ENCODE peak calls at places on chromosome X, in four cellular contexts. E is H9, D is mesenchymal stem cell, T is neuronal stem cell. B is an unnamed sample.

GRCh38 chrX:71160475-71160874 is 15.8 kb downstream of the NLGN3 start:
- DNase-seq in E (no peak), D (no peak), T (no peak), B (no peak)

GRCh38 chrX:28854637-28855036 is 267.4 kb downstream of the IL1RAPL1 start:
- DNase-seq in E (no peak), D (no peak), T (no peak), B (peak)

GRCh38 chrX:33434256-33435092 is 223.1 kb upstream of the DMD start:
- DNase-seq in E (peak), D (peak), T (peak), B (peak)

GRCh38 chrX:150486011-150486410 is 82.4 kb upstream of the MTM1 start:
- DNase-seq in E (peak), D (peak), T (no peak), B (peak)

GRCh38 chrX:52553995-52554642 is 37.3 kb upstream of the XAGE1B start:
- DNase-seq in E (no peak), D (no peak), T (no peak), B (no peak)

GRCh38 chrX:153460826-153461225 is 9.6 kb downstream of the HAUS7 start:
- DNase-seq in E (peak), D (peak), T (no peak), B (peak)

GRCh38 chrX:31508338-31508737 is 436.5 kb upstream of the FTHL17 start:
- DNase-seq in E (no peak), D (peak), T (no peak), B (peak)

GRCh38 chrX:142001934-142002333 is 98.2 kb downstream of the MAGEC1 start:
- DNase-seq in E (no peak), D (no peak), T (no peak), B (no peak)

GRCh38 chrX:56281789-56282188 is 49.6 kb downstream of the KLF8 start:
- DNase-seq in E (no peak), D (peak), T (no peak), B (peak)

GRCh38 chrX:37959212-37960021 is 46.9 kb upstream of the SYTL5 start:
- DNase-seq in E (no peak), D (no peak), T (no peak), B (no peak)

GRCh38 chrX:117701050-117701449 is 415.6 kb downstream of the KLHL13 start:
- DNase-seq in E (no peak), D (no peak), T (no peak), B (no peak)

GRCh38 chrX:45031830-45032229 is 158.8 kb downstream of the KDM6A start:
- DNase-seq in E (no peak), D (no peak), T (no peak), B (no peak)

GRCh38 chrX:51851507-51852085 is 41.8 kb upstream of the MAGED1 start:
- DNase-seq in E (no peak), D (no peak), T (no peak), B (no peak)

GRCh38 chrX:119917877-119918276 is 22.2 kb downstream of the AKAP14 start:
- DNase-seq in E (no peak), D (no peak), T (no peak), B (no peak)

GRCh38 chrX:36898301-36898700 is 109.9 kb upstream of the FAM47C start:
- DNase-seq in E (no peak), D (peak), T (no peak), B (peak)

GRCh38 chrX:13506574-13506973 is 62.8 kb upstream of the EGFL6 start:
- DNase-seq in E (no peak), D (peak), T (peak), B (peak)

GRCh38 chrX:111262086-111262485 is 8.2 kb downstream of the CAPN6 start:
- DNase-seq in E (no peak), D (peak), T (no peak), B (no peak)

GRCh38 chrX:153416781-153417180 is 5.5 kb downstream of the ZFP92 start:
- DNase-seq in E (no peak), D (no peak), T (no peak), B (no peak)

GRCh38 chrX:77442728-77443127 is 4.5 kb upstream of the FGF16 start:
- DNase-seq in E (no peak), D (peak), T (no peak), B (peak)

GRCh38 chrX:155028749-155029360 is 2.2 kb downstream of the FUNDC2 start:
- DNase-seq in E (no peak), D (peak), T (no peak), B (peak)

GRCh38 chrX:135463937-135464336 is 42.2 kb downstream of the SMIM10L2A start:
- DNase-seq in E (no peak), D (peak), T (no peak), B (peak)

GRCh38 chrX:31036895-31037294 is 34.9 kb downstream of the FTHL17 start:
- DNase-seq in E (peak), D (peak), T (peak), B (peak)

GRCh38 chrX:68647156-68647957 is at the start of gene STARD8:
- DNase-seq in E (peak), D (peak), T (peak), B (peak)

GRCh38 chrX:115562492-115562872 is 1.5 kb downstream of the PLS3 start:
- DNase-seq in E (peak), D (peak), T (peak), B (peak)
- H3K23ac ChIP-seq in E (no peak), D (no peak), T (no peak), B (peak)

GRCh38 chrX:1534321-1535168 is 2.4 kb downstream of the P2RY8 start:
- DNase-seq in E (peak), D (no peak), T (no peak), B (no peak)
- H3K23ac ChIP-seq in E (no peak), D (no peak), T (no peak), B (no peak)

GRCh38 chrX:107448625-107449468 is 605 bp upstream of the FRMPD3 start:
- DNase-seq in E (peak), D (no peak), T (peak), B (no peak)
- H3K23ac ChIP-seq in E (no peak), D (no peak), T (no peak), B (no peak)

DNA sequence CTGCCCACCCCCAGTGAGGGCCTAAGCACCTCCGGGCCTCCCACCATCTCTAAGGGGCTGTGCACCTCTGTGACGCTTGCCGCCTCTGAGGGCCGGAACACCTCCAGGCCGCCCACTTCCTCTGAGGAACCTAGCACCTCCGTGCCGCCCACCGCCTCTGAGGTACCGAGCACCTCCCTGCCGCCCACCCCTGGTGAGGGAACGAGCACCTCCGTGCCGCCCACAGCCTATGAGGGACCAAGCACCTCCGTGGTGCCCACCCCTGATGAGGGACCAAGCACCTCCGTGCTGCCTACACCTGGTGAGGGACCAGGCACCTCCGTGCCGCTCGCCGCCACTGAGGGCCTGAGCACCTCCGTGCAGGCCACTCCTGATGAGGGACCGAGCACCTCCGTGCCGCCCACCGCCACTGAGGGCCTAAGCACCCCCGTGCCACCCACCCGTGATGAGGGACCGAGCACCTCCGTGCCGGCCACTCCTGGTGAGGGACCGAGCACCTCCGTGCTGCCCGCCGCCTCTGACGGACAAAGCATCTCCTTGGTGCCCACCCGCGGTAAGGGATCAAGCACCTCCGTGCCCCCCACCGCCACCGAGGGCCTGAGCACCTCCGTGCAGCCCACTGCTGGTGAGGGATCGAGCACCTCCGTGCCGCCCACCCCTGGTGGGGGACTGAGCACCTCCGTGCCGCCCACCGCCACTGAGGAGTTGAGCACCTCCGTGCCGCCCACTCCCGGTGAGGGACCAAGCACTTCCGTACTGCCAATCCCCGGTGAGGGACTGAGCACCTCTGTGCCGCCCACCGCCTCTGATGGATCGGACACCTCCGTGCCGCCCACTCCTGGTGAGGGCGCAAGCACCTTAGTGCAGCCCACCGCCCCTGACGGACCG is 977 bp downstream of the MAGEE1 start:
- DNase-seq in E (peak), D (no peak), T (no peak), B (no peak)
- H3K23ac ChIP-seq in E (no peak), D (no peak), T (peak), B (no peak)

GRCh38 chrX:9842541-9842940 is 56.3 kb downstream of the SHROOM2 start:
- DNase-seq in E (peak), D (peak), T (peak), B (no peak)

GRCh38 chrX:9847071-9847470 is 60.8 kb downstream of the SHROOM2 start:
- DNase-seq in E (no peak), D (peak), T (no peak), B (peak)

GRCh38 chrX:9844936-9845573 is 58.8 kb downstream of the SHROOM2 start:
- DNase-seq in E (no peak), D (peak), T (no peak), B (no peak)

GRCh38 chrX:9846631-9847030 is 60.4 kb downstream of the SHROOM2 start:
- DNase-seq in E (no peak), D (no peak), T (no peak), B (no peak)

GRCh38 chrX:9845574-9845948 is 59.3 kb downstream of the SHROOM2 start:
- DNase-seq in E (no peak), D (peak), T (no peak), B (peak)
- H3K23ac ChIP-seq in E (no peak), D (no peak), T (no peak), B (no peak)

DNA sequence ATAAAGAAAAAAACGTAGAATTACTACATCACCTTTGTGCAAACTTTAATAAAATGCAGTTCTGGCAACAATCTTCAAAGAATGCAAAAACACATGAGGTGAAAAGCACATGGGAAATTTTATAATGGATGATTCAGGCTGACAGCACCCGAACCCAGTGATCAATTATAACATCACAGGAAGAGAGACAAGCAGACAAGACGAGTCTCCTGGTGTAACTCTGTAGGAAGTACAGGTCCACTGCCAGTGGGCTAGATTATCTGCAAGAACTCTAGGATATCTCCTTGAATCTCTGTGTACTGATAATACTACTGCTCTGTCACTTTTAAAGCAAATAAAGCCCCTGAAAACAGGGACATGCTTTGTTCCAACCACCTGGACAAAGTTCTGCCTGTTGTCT is 58.9 kb upstream of the NXF3 start:
- DNase-seq in E (no peak), D (no peak), T (no peak), B (no peak)
- H3K23ac ChIP-seq in E (no peak), D (no peak), T (no peak), B (no peak)

DNA sequence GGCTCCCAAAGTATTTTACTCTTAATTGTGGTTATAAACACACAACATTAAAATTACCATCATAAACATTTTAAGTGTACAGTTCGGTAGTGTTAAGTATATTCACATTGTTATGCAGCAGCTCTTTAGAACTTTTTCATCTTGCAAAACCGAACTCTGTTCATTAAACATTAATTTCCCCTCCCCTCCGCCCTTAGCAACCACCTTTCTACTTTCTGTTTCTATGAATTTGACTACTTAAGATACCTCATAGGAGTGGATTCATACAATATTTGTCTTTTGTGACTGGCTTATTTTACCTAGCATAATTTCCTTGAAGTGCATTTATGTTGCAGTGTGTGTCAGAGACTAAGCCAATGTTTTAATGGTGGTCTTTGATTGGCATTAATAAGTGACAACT is 32.6 kb downstream of the IL13RA1 start:
- DNase-seq in E (no peak), D (no peak), T (no peak), B (no peak)
- H3K23ac ChIP-seq in E (no peak), D (no peak), T (no peak), B (no peak)

GRCh38 chrX:54184474-54184873 is 1.4 kb upstream of the FAM120C start:
- DNase-seq in E (no peak), D (no peak), T (no peak), B (no peak)

GRCh38 chrX:54180403-54180802 is 2.7 kb downstream of the FAM120C start:
- DNase-seq in E (no peak), D (peak), T (no peak), B (peak)

GRCh38 chrX:54181196-54181953 is 1.7 kb downstream of the FAM120C start:
- DNase-seq in E (no peak), D (peak), T (no peak), B (peak)

GRCh38 chrX:54182864-54183613 is at the start of gene FAM120C:
- DNase-seq in E (peak), D (peak), T (peak), B (peak)

DNA sequence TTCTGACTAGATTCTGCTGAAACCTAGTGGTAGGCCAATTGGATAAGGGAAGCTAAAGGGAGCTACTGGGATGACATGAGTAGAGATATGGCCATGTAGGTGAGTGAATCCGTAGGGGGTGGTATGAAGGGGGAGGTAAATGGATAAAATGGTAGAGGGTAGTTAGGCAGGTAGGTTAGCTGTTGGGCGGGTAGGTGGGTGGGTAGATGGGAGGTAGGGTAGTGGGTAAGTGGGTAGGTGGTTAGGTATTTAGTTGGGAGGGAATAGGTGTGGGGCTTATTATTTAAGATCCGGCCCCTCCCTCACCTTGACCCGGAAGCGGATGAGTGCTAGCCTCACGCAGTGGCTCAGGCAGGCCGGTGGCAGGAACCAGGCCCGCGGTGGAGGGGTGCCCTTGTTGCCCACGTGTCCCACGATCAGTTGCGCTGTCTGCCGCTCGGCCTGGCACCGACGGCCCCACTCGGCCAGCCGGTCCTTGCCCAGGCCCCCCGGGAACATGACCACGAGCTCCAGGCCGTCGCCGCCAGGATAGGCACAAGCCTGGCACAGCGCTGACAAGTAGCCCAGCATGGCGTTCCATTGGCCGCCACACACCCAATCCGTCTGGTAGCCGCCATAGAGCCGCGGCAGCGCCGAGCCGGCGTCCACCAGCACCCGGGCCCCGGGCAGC is 725 bp downstream of the FAM120C start:
- DNase-seq in E (peak), D (peak), T (peak), B (no peak)
- H3K23ac ChIP-seq in E (no peak), D (peak), T (peak), B (peak)

GRCh38 chrX:133414399-133415275 is 652 bp downstream of the GPC4 start:
- DNase-seq in E (no peak), D (peak), T (no peak), B (no peak)
- H3K23ac ChIP-seq in E (peak), D (peak), T (peak), B (no peak)

DNA sequence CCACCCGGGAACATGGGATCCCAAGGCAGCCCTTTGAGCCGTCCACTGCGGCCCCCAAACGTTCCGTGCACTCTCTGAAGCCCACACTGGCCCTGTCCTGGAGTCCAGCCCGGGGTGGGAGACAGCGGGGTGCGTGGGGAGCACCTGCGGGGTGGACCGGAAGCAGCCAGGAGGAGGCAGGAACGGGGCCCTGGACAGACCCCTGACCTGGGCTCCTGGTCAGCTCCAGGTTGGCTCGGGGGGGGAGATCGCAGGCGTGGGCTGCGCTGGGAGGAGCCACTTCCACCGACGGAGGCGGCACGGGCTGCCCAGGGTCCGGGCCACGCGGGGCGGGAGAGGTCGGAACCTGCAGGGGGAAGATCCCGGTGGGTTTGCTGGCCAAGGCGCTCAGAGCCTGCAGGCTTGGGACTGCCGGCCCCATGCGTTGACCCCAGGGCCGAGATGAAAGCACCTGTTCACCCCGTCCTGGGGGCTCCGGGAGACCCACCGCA is 5.7 kb upstream of the PLCXD1 start:
- DNase-seq in E (no peak), D (no peak), T (no peak), B (no peak)
- H3K23ac ChIP-seq in E (no peak), D (no peak), T (peak), B (no peak)